ENCODE peak calls at places on chromosomes 5 and 9, in five cellular contexts. W is psoas muscle; N is stimulated activated CD8-positive, alpha-beta memory T cell treated with anti-CD3 and anti-CD28 coated beads, Interleukin-12 subunit alpha, Interleukin-12 subunit beta, amount 100 ng/mL, for 4 hours; A is HS-27A; K is aorta. U is an unnamed sample.

GRCh38 chr9:129437626-129438323 is 183.1 kb downstream of the C9orf50 start:
- DNase-seq in W (no peak), N (no peak), A (no peak), K (no peak), U (no peak)

GRCh38 chr5:107554776-107555424 is 115.8 kb downstream of the EFNA5 start:
- DNase-seq in W (no peak), N (no peak), A (no peak), K (no peak), U (no peak)

GRCh38 chr5:72531496-72532190 is 24.4 kb upstream of the ZNF366 start:
- DNase-seq in W (no peak), N (no peak), A (no peak), K (no peak), U (no peak)

GRCh38 chr5:150070277-150070638 is 16.1 kb downstream of the CSF1R start:
- DNase-seq in W (no peak), N (no peak), A (no peak), K (no peak), U (peak; percentile 76)

GRCh38 chr5:96288845-96289185 is 144.2 kb downstream of the PCSK1 start:
- DNase-seq in W (no peak), N (no peak), A (no peak), K (no peak), U (no peak)

GRCh38 chr5:168047043-168047668 is 244.3 kb upstream of the WWC1 start:
- DNase-seq in W (no peak), N (no peak), A (no peak), K (no peak), U (no peak)

GRCh38 chr5:60590172-60590571 is 109.8 kb downstream of the DEPDC1B start:
- DNase-seq in W (no peak), N (no peak), A (no peak), K (no peak), U (no peak)

GRCh38 chr5:170269579-170269978 is 28.0 kb downstream of the LCP2 start:
- DNase-seq in W (no peak), N (no peak), A (no peak), K (no peak), U (no peak)

GRCh38 chr9:137316012-137316981 is 14.2 kb upstream of the NRARP start:
- DNase-seq in W (no peak), N (no peak), A (no peak), K (peak; percentile 55), U (peak; percentile 65)

GRCh38 chr9:123568691-123569342 is 212.8 kb downstream of the CRB2 start:
- DNase-seq in W (no peak), N (no peak), A (no peak), K (no peak), U (no peak)

GRCh38 chr9:109411818-109412352 is 86.2 kb downstream of the PTPN3 start:
- DNase-seq in W (no peak), N (no peak), A (no peak), K (no peak), U (no peak)

GRCh38 chr9:70901013-70901412 is 220.4 kb downstream of the TRPM3 start:
- DNase-seq in W (no peak), N (no peak), A (no peak), K (no peak), U (no peak)

GRCh38 chr5:78746990-78747389 is 98.4 kb upstream of the LHFPL2 start:
- DNase-seq in W (no peak), N (no peak), A (no peak), K (no peak), U (no peak)

GRCh38 chr5:130164966-130165365 is 260.7 kb downstream of the CHSY3 start:
- DNase-seq in W (no peak), N (no peak), A (no peak), K (no peak), U (no peak)

GRCh38 chr5:17216974-17217325 is 481 bp upstream of the BASP1 start:
- DNase-seq in W (no peak), N (no peak), A (peak; percentile 58), K (peak; percentile 74), U (no peak)

GRCh38 chr5:133298447-133298846 is 246.6 kb downstream of the HSPA4 start:
- DNase-seq in W (no peak), N (no peak), A (no peak), K (no peak), U (no peak)

GRCh38 chr9:4099961-4100360 is 199.9 kb downstream of the GLIS3 start:
- DNase-seq in W (no peak), N (no peak), A (no peak), K (no peak), U (no peak)

GRCh38 chr9:27125030-27125429 is 16.0 kb downstream of the TEK start:
- DNase-seq in W (peak; percentile 62), N (no peak), A (no peak), K (peak; percentile 71), U (no peak)

GRCh38 chr9:94772654-94773303 is 46.3 kb downstream of the AOPEP start:
- DNase-seq in W (no peak), N (no peak), A (no peak), K (peak; percentile 56), U (no peak)

GRCh38 chr5:117880932-117881331 is 1107.4 kb downstream of the DTWD2 start:
- DNase-seq in W (no peak), N (no peak), A (no peak), K (no peak), U (no peak)

GRCh38 chr5:159018855-159019254 is 80.9 kb downstream of the EBF1 start:
- DNase-seq in W (no peak), N (no peak), A (no peak), K (no peak), U (no peak)

GRCh38 chr5:98570010-98570409 is 203.5 kb upstream of the RGMB start:
- DNase-seq in W (no peak), N (no peak), A (peak; percentile 12), K (no peak), U (no peak)

GRCh38 chr5:54719384-54720306 is 202.1 kb downstream of the SNX18 start:
- DNase-seq in W (no peak), N (no peak), A (no peak), K (peak; percentile 56), U (no peak)

GRCh38 chr9:128554155-128554862 is 1.9 kb downstream of the SPTAN1 start:
- DNase-seq in W (peak; percentile 56), N (no peak), A (peak; percentile 92), K (peak; percentile 53), U (no peak)

GRCh38 chr5:58002318-58002717 is 457.6 kb downstream of the PLK2 start:
- DNase-seq in W (no peak), N (no peak), A (no peak), K (no peak), U (no peak)

GRCh38 chr5:113181853-113182490 is 205.4 kb downstream of the DCP2 start:
- DNase-seq in W (no peak), N (no peak), A (no peak), K (no peak), U (no peak)

GRCh38 chr5:135307143-135307903 is 91.7 kb downstream of the MACROH2A1 start:
- DNase-seq in W (no peak), N (no peak), A (no peak), K (no peak), U (no peak)

GRCh38 chr5:56183507-56183906 is 49.6 kb downstream of the ANKRD55 start:
- DNase-seq in W (no peak), N (no peak), A (no peak), K (no peak), U (no peak)

GRCh38 chr5:169801324-169801777 is 164.3 kb downstream of the DOCK2 start:
- DNase-seq in W (no peak), N (no peak), A (no peak), K (no peak), U (no peak)

GRCh38 chr5:76175051-76175666 is 92.0 kb downstream of the SV2C start:
- DNase-seq in W (no peak), N (peak; percentile 8), A (no peak), K (no peak), U (no peak)

GRCh38 chr5:68178579-68178978 is 37.0 kb upstream of the PIK3R1 start:
- DNase-seq in W (no peak), N (no peak), A (no peak), K (no peak), U (no peak)

U was measured in suprapubic skin.